ENCODE peak calls at places on chromosomes 11 and 22, in eight cellular contexts. G is GM12864, Y is GDM1, C is NCI-H460, K is pancreas, V is NCI-H69, T is SHP77, X is progenitor cell of endocrine pancreas. U is an unnamed sample.

GRCh38 chr11:3153291-3153861 is 11.7 kb downstream of the OSBPL5 start:
- DNase-seq in V (no peak), K (peak), C (no peak), Y (no peak), G (no peak), X (no peak), T (no peak), U (no peak)

GRCh38 chr11:94493443-94494199 is at the start of the genes ANKRD49 and MRE11:
- DNase-seq in G (peak), T (peak), K (peak), Y (peak), V (peak), X (peak), C (peak), U (peak)

GRCh38 chr22:35475545-35475944 is 65.1 kb upstream of the RASD2 start:
- DNase-seq in T (no peak), X (no peak), C (no peak), V (peak), Y (no peak), K (no peak), G (no peak), U (no peak)

GRCh38 chr11:114309517-114309916 is 13.3 kb downstream of the NNMT start:
- DNase-seq in X (no peak), G (no peak), K (no peak), T (no peak), C (no peak), V (no peak), Y (no peak), U (no peak)

GRCh38 chr11:130689222-130689908 is 226.9 kb downstream of the SNX19 start:
- DNase-seq in T (no peak), C (no peak), X (no peak), G (no peak), V (no peak), K (no peak), Y (no peak), U (no peak)

GRCh38 chr11:72924568-72925190 is 110.5 kb downstream of the ATG16L2 start:
- DNase-seq in K (no peak), V (peak), C (no peak), T (no peak), X (no peak), Y (no peak), G (no peak), U (peak)

GRCh38 chr11:62242021-62242420 is at the start of gene SCGB1D2:
- DNase-seq in Y (no peak), V (peak), X (no peak), K (peak), T (no peak), C (no peak), G (no peak), U (peak)

GRCh38 chr11:17645190-17645970 is 74.0 kb upstream of the MYOD1 start:
- DNase-seq in C (no peak), G (no peak), T (no peak), X (no peak), K (no peak), Y (no peak), V (no peak), U (no peak)

GRCh38 chr22:36017661-36018091 is 10.9 kb downstream of the RBFOX2 start:
- DNase-seq in V (peak), G (no peak), Y (no peak), K (no peak), C (no peak), X (no peak), T (no peak), U (peak)

GRCh38 chr22:47196881-47197701 is 434.6 kb downstream of the TBC1D22A start:
- DNase-seq in T (no peak), V (no peak), X (no peak), K (no peak), C (no peak), Y (no peak), G (no peak), U (no peak)

GRCh38 chr11:15842345-15842744 is 514.0 kb downstream of the SOX6 start:
- DNase-seq in X (no peak), C (no peak), V (no peak), K (no peak), G (no peak), Y (no peak), T (no peak), U (no peak)